ENCODE peak calls at places on chromosomes 1 and 21, in five cellular contexts. One of them, this sample, is unnamed.

GRCh38 chr21:41564871-41565281 is 56.9 kb upstream of the TMPRSS2 start:
- DNase-seq in heart left ventricle: no peak
- DNase-seq in LNCaP clone FGC: no peak
- DNase-seq in GM12865: peak; percentile 12
- DNase-seq in lung: peak; percentile 51
- DNase-seq in this sample: peak; percentile 57

GRCh38 chr1:172885976-172886375 is 164.8 kb downstream of the TNFSF18 start:
- DNase-seq in LNCaP clone FGC: peak; percentile 61
- DNase-seq in GM12865: no peak
- DNase-seq in lung: no peak
- DNase-seq in heart left ventricle: no peak
- DNase-seq in this sample: no peak

GRCh38 chr1:59062743-59063142 is 234.2 kb upstream of the FGGY start:
- DNase-seq in LNCaP clone FGC: no peak
- DNase-seq in GM12865: no peak
- DNase-seq in heart left ventricle: peak; percentile 16
- DNase-seq in lung: no peak
- DNase-seq in this sample: peak; percentile 11

GRCh38 chr1:156838972-156839371 is 19.9 kb downstream of the INSRR start:
- DNase-seq in GM12865: peak; percentile 39
- DNase-seq in lung: no peak
- DNase-seq in heart left ventricle: no peak
- DNase-seq in LNCaP clone FGC: no peak
- DNase-seq in this sample: peak; percentile 64

GRCh38 chr21:37582613-37583012 is 216.0 kb downstream of the DYRK1A start:
- DNase-seq in lung: no peak
- DNase-seq in LNCaP clone FGC: no peak
- DNase-seq in GM12865: peak; percentile 50
- DNase-seq in heart left ventricle: no peak
- DNase-seq in this sample: peak; percentile 16

GRCh38 chr1:116334015-116334547 is 39.0 kb upstream of the ATP1A1 start:
- DNase-seq in heart left ventricle: no peak
- DNase-seq in lung: peak; percentile 45
- DNase-seq in LNCaP clone FGC: no peak
- DNase-seq in GM12865: no peak
- DNase-seq in this sample: no peak

GRCh38 chr1:160284782-160285344 is at the start of gene PEX19:
- DNase-seq in heart left ventricle: peak; percentile 95
- DNase-seq in lung: peak; percentile 96
- DNase-seq in GM12865: peak; percentile 95
- DNase-seq in LNCaP clone FGC: peak; percentile 78
- DNase-seq in this sample: peak; percentile 97

GRCh38 chr1:197614916-197615692 is 160.2 kb downstream of the DENND1B start:
- DNase-seq in GM12865: peak; percentile 52
- DNase-seq in LNCaP clone FGC: peak; percentile 28
- DNase-seq in heart left ventricle: no peak
- DNase-seq in lung: no peak
- DNase-seq in this sample: peak; percentile 43

GRCh38 chr1:182391362-182392044 is at the start of gene GLUL:
- DNase-seq in GM12865: peak; percentile 93
- DNase-seq in lung: peak; percentile 92
- DNase-seq in LNCaP clone FGC: peak; percentile 74
- DNase-seq in heart left ventricle: peak; percentile 94
- DNase-seq in this sample: peak; percentile 67

GRCh38 chr1:183029591-183030000 is 6.4 kb downstream of the LAMC1 start:
- DNase-seq in GM12865: no peak
- DNase-seq in lung: no peak
- DNase-seq in LNCaP clone FGC: no peak
- DNase-seq in heart left ventricle: no peak
- DNase-seq in this sample: no peak

GRCh38 chr1:160032165-160032827 is 506 bp upstream of the PIGM start:
- DNase-seq in lung: no peak
- DNase-seq in LNCaP clone FGC: no peak
- DNase-seq in GM12865: peak; percentile 27
- DNase-seq in heart left ventricle: no peak
- DNase-seq in this sample: peak; percentile 11

GRCh38 chr1:94528271-94528670 is 13.3 kb downstream of the F3 start:
- DNase-seq in LNCaP clone FGC: no peak
- DNase-seq in heart left ventricle: no peak
- DNase-seq in GM12865: no peak
- DNase-seq in lung: no peak
- DNase-seq in this sample: no peak
- TF ChIP-seq CTCF in LNCaP clone FGC: no peak
- TF ChIP-seq CTCF in heart left ventricle: no peak
- TF ChIP-seq CTCF in GM12865: no peak
- TF ChIP-seq CTCF in lung: no peak
- TF ChIP-seq CTCF in this sample: no peak

GRCh38 chr21:17693801-17694200 is 81.1 kb upstream of the BTG3 start:
- DNase-seq in LNCaP clone FGC: no peak
- DNase-seq in heart left ventricle: no peak
- DNase-seq in GM12865: no peak
- DNase-seq in lung: no peak
- DNase-seq in this sample: no peak

GRCh38 chr21:17690078-17690494 is 77.4 kb upstream of the BTG3 start:
- DNase-seq in LNCaP clone FGC: no peak
- DNase-seq in GM12865: no peak
- DNase-seq in lung: no peak
- DNase-seq in heart left ventricle: no peak
- DNase-seq in this sample: no peak

DNA sequence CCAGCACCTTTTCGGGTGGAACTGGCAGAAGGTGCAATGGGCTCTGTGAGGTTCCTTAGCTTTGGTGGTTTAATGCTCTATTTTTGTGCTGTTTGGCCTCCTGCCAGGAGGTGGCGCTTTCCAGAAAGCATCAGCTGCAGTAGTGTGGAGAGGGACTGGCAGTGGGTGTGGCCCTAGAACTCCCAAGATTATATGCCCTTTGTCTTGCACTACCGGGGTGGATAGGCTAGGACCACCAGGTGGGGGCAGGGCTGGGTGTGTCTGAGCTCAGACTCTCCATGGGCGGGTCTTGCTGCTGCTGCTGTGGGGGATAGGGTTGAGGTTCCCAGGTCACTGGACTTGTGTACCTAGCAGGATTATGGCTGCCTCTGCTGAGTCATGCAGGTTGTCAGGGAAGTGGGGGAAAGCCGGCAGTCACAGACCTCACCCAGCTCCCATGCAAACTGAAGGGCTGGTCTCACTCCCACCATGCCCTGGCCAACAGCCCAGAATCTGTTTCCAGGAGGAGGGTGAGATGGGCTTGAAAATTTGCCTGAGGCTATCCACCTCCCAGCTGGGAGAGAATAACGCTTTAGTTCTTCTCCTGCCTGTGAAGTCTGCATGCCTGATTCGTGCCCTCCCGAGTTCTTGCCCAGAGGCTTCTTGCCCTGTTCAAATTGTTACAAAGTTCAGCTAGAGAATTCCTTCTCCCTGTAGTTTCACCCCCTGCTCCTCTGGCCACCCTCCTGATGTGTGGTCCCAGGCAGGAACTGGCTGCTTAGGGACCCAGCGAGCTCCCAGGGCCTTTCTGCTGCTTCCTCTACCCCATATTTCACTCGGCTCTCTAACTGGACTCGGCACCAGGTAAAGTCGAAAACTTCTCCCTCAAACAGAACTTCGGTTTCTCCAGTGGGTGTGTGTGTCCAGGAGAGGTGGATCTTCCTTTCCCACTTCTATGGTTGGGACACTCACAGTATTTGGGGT is 76.5 kb upstream of the BTG3 start:
- DNase-seq in LNCaP clone FGC: no peak
- DNase-seq in heart left ventricle: peak; percentile 36
- DNase-seq in GM12865: peak; percentile 26
- DNase-seq in lung: peak; percentile 45
- DNase-seq in this sample: peak; percentile 72
- TF ChIP-seq CTCF in LNCaP clone FGC: peak; percentile 33
- TF ChIP-seq CTCF in heart left ventricle: no peak
- TF ChIP-seq CTCF in GM12865: peak; percentile 42
- TF ChIP-seq CTCF in lung: no peak
- TF ChIP-seq CTCF in this sample: peak; percentile 36

GRCh38 chr1:178733972-178734371 is 8.9 kb downstream of the RALGPS2 start:
- DNase-seq in lung: no peak
- DNase-seq in heart left ventricle: no peak
- DNase-seq in LNCaP clone FGC: no peak
- DNase-seq in GM12865: no peak
- DNase-seq in this sample: peak; percentile 8
- TF ChIP-seq CTCF in lung: no peak
- TF ChIP-seq CTCF in heart left ventricle: no peak
- TF ChIP-seq CTCF in LNCaP clone FGC: no peak
- TF ChIP-seq CTCF in GM12865: peak; percentile 7
- TF ChIP-seq CTCF in this sample: peak; percentile 52

DNA sequence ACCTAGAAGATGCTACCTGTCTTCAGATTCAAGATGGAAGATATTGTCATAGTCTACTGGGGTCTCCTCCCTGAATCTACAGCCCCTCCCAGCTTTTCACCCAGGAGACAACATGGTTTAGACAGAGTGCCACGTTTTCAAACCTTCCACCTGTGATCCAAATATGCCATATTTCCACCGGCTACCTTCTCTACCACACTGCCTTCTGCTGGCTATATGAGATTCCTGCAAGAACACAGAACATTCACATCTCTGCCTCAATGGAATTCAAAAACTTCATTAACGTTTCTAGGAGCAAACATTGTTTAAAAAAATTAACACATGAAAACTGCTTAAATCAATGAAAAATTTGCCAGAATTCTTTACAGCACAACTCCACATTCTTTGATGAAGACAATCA is 12.9 kb upstream of the LELP1 start:
- DNase-seq in heart left ventricle: no peak
- DNase-seq in GM12865: peak; percentile 16
- DNase-seq in LNCaP clone FGC: no peak
- DNase-seq in lung: no peak
- DNase-seq in this sample: no peak
- TF ChIP-seq CTCF in heart left ventricle: no peak
- TF ChIP-seq CTCF in GM12865: peak; percentile 43
- TF ChIP-seq CTCF in LNCaP clone FGC: peak; percentile 75
- TF ChIP-seq CTCF in lung: no peak
- TF ChIP-seq CTCF in this sample: no peak